ENCODE peak calls at places on chromosomes 12 and 14, in seven cellular contexts. M, P, S, H, C, Q and F are unnamed samples.

GRCh38 chr12:124347335-124347734 is 52.4 kb downstream of the RFLNA start:
- DNase-seq in Q (no peak), H (no peak), P (no peak), M (no peak), C (no peak), S (no peak), F (no peak)

GRCh38 chr14:56119221-56119967 is 1.2 kb downstream of the PELI2 start:
- DNase-seq in P (no peak), C (peak; percentile 81), H (no peak), M (peak; percentile 11), Q (peak; percentile 77), S (no peak), F (no peak)

GRCh38 chr12:1205512-1206060 is 214.6 kb downstream of the ERC1 start:
- DNase-seq in H (no peak), S (no peak), C (no peak), P (peak; percentile 27), Q (no peak), M (no peak), F (no peak)

GRCh38 chr12:113475451-113476085 is 3.9 kb upstream of the LHX5 start:
- DNase-seq in H (no peak), S (no peak), Q (no peak), M (no peak), P (no peak), C (no peak), F (no peak)

GRCh38 chr14:76272349-76272748 is 103.6 kb upstream of the ESRRB start:
- DNase-seq in M (no peak), Q (no peak), C (no peak), H (no peak), P (no peak), S (no peak), F (no peak)

GRCh38 chr14:76550534-76550933 is 174.6 kb downstream of the ESRRB start:
- DNase-seq in Q (no peak), M (no peak), H (peak; percentile 62), S (no peak), C (no peak), P (no peak), F (no peak)

GRCh38 chr12:51009038-51009437 is 17.1 kb downstream of the SLC11A2 start:
- DNase-seq in H (no peak), P (no peak), S (peak; percentile 64), M (no peak), Q (peak; percentile 74), C (peak; percentile 88), F (no peak)

GRCh38 chr14:23430733-23431105 is 4.7 kb downstream of the MYH7 start:
- DNase-seq in C (peak; percentile 19), H (peak; percentile 16), Q (no peak), P (no peak), S (no peak), M (no peak), F (no peak)